ENCODE peak calls at places on chromosome 21, in four cellular contexts. J, E, S and Z are unnamed samples.
A peak's percentile ranks its signal among the peaks of the same experiment; 100 is the strongest.

GRCh38 chr21:15159382-15160020 is 94.7 kb upstream of the NRIP1 start:
- DNase-seq in E (no peak), J (no peak), S (no peak), Z (no peak)

GRCh38 chr21:38434913-38435533 is 63.3 kb downstream of the ERG start:
- DNase-seq in J (no peak), E (no peak), S (no peak), Z (no peak)

GRCh38 chr21:44490816-44491215 is 35.5 kb downstream of the LRRC3 start:
- DNase-seq in S (no peak), J (no peak), E (no peak), Z (no peak)

GRCh38 chr21:26842300-26842699 is 2.9 kb downstream of the ADAMTS1 start:
- DNase-seq in J (no peak), E (no peak), S (no peak), Z (no peak)

GRCh38 chr21:26776320-26777021 is 68.7 kb downstream of the ADAMTS1 start:
- DNase-seq in E (no peak), J (no peak), S (no peak), Z (no peak)

GRCh38 chr21:34592120-34592561 is 22.8 kb downstream of the RCAN1 start:
- DNase-seq in S (peak; percentile 30), J (peak; percentile 91), E (peak; percentile 74), Z (no peak)

GRCh38 chr21:26169611-26170470 is 729 bp downstream of the APP start:
- DNase-seq in E (peak; percentile 62), J (peak; percentile 65), S (no peak), Z (peak; percentile 42)

GRCh38 chr21:38342734-38343133 is 85.9 kb downstream of the KCNJ15 start:
- DNase-seq in J (no peak), S (no peak), E (no peak), Z (no peak)

GRCh38 chr21:40863839-40864238 is 16.9 kb upstream of the DSCAM start:
- DNase-seq in E (no peak), S (no peak), J (no peak), Z (no peak)

GRCh38 chr21:37665230-37666024 is 250.8 kb downstream of the KCNJ6 start:
- DNase-seq in J (no peak), E (no peak), S (no peak), Z (no peak)

GRCh38 chr21:41659791-41660560 is 106.9 kb downstream of the RIPK4 start:
- DNase-seq in J (no peak), E (no peak), S (peak; percentile 28), Z (no peak)

GRCh38 chr21:41043008-41043407 is 125.0 kb upstream of the BACE2 start:
- DNase-seq in J (no peak), S (no peak), E (no peak), Z (no peak)

GRCh38 chr21:32253215-32253641 is 25.6 kb downstream of the MIS18A start:
- DNase-seq in E (no peak), S (no peak), J (peak; percentile 59), Z (peak; percentile 33)

GRCh38 chr21:31143021-31143420 is 104.7 kb upstream of the KRTAP19-8 start:
- DNase-seq in J (no peak), E (no peak), S (no peak), Z (no peak)

GRCh38 chr21:33976980-33977720 is 61.5 kb upstream of the ATP5PO start:
- DNase-seq in E (no peak), J (no peak), S (no peak), Z (no peak)

GRCh38 chr21:26684866-26685265 is 111.8 kb upstream of the CYYR1 start:
- DNase-seq in J (no peak), E (no peak), S (no peak), Z (no peak)

GRCh38 chr21:32535616-32536015 is 49.7 kb downstream of the TCP10L start:
- DNase-seq in J (no peak), S (no peak), E (no peak), Z (no peak)

GRCh38 chr21:36321325-36322082 is 1.5 kb downstream of the MORC3 start:
- DNase-seq in E (peak; percentile 33), J (peak; percentile 34), S (peak; percentile 23), Z (no peak)

GRCh38 chr21:42195378-42196031 is 23.4 kb upstream of the ABCG1 start:
- DNase-seq in S (no peak), E (no peak), J (peak; percentile 65), Z (no peak)

GRCh38 chr21:34227386-34227852 is 136.4 kb upstream of the KCNE2 start:
- DNase-seq in S (no peak), E (no peak), J (no peak), Z (peak; percentile 20)

GRCh38 chr21:17733209-17733608 is 85.9 kb downstream of the C21orf91 start:
- DNase-seq in J (no peak), E (no peak), S (no peak), Z (no peak)
- TF ChIP-seq POLR2A in J (no peak), E (no peak), S (no peak), Z (no peak)

GRCh38 chr21:43352568-43353281 is 74.2 kb downstream of the SIK1 start:
- DNase-seq in J (no peak), E (no peak), S (peak; percentile 88), Z (no peak)
- H3K27ac ChIP-seq in J (no peak overlapping the region), E (no peak overlapping the region), S (no peak overlapping the region), Z (no peak overlapping the region)

GRCh38 chr21:45555557-45556301 is 13.5 kb upstream of the SLC19A1 start:
- DNase-seq in E (peak; percentile 89), J (peak; percentile 80), S (peak; percentile 89), Z (peak; percentile 79)
- TF ChIP-seq POLR2A in E (no peak), J (peak; percentile 75), S (peak; percentile 59), Z (peak; percentile 49)

GRCh38 chr21:46431884-46432488 is 26.7 kb upstream of the DIP2A start:
- DNase-seq in J (no peak), S (no peak), E (no peak), Z (no peak)
- H3K27ac ChIP-seq in J (no peak overlapping the region), S (no peak overlapping the region), E (no peak overlapping the region), Z (no peak overlapping the region)